ENCODE peak calls at places on chromosomes 12 and 14, in seven cellular contexts. One of them, this sample, is unnamed.

GRCh38 chr12:95215925-95216324 is 1.3 kb downstream of the FGD6 start:
- DNase-seq in fibroblast of lung: peak; percentile 80
- DNase-seq in mammary epithelial cell: peak; percentile 73
- DNase-seq in heart left ventricle: no peak
- DNase-seq in left lung: no peak
- DNase-seq in cardiac muscle cell: peak; percentile 67
- DNase-seq in lower lobe of right lung: no peak
- DNase-seq in this sample: peak; percentile 28

GRCh38 chr12:14554281-14555008 is 13.2 kb downstream of the PLBD1 start:
- DNase-seq in fibroblast of lung: peak; percentile 14
- DNase-seq in mammary epithelial cell: peak; percentile 16
- DNase-seq in heart left ventricle: peak; percentile 93
- DNase-seq in left lung: peak; percentile 88
- DNase-seq in cardiac muscle cell: peak; percentile 45
- DNase-seq in lower lobe of right lung: peak; percentile 94
- DNase-seq in this sample: peak; percentile 1

GRCh38 chr12:82279597-82279996 is 78.6 kb downstream of the CCDC59 start:
- DNase-seq in fibroblast of lung: no peak
- DNase-seq in mammary epithelial cell: no peak
- DNase-seq in heart left ventricle: no peak
- DNase-seq in left lung: no peak
- DNase-seq in cardiac muscle cell: no peak
- DNase-seq in lower lobe of right lung: no peak
- DNase-seq in this sample: no peak

GRCh38 chr12:108616941-108617858 is 16.5 kb downstream of the SELPLG start:
- DNase-seq in fibroblast of lung: no peak
- DNase-seq in mammary epithelial cell: peak; percentile 72
- DNase-seq in heart left ventricle: peak; percentile 59
- DNase-seq in left lung: peak; percentile 71
- DNase-seq in cardiac muscle cell: no peak
- DNase-seq in lower lobe of right lung: peak; percentile 64
- DNase-seq in this sample: peak; percentile 37

GRCh38 chr14:20093442-20093841 is 17.1 kb upstream of the OR4K17 start:
- DNase-seq in fibroblast of lung: no peak
- DNase-seq in mammary epithelial cell: no peak
- DNase-seq in heart left ventricle: no peak
- DNase-seq in left lung: no peak
- DNase-seq in cardiac muscle cell: no peak
- DNase-seq in lower lobe of right lung: no peak
- DNase-seq in this sample: no peak

GRCh38 chr12:88553941-88554658 is 26.2 kb downstream of the KITLG start:
- DNase-seq in fibroblast of lung: peak; percentile 90
- DNase-seq in mammary epithelial cell: peak; percentile 77
- DNase-seq in heart left ventricle: no peak
- DNase-seq in left lung: no peak
- DNase-seq in cardiac muscle cell: peak; percentile 94
- DNase-seq in lower lobe of right lung: no peak
- DNase-seq in this sample: peak; percentile 53

GRCh38 chr12:102631274-102631673 is 150.9 kb upstream of the IGF1 start:
- DNase-seq in fibroblast of lung: peak; percentile 6
- DNase-seq in mammary epithelial cell: peak; percentile 12
- DNase-seq in heart left ventricle: no peak
- DNase-seq in left lung: no peak
- DNase-seq in cardiac muscle cell: peak; percentile 39
- DNase-seq in lower lobe of right lung: no peak
- DNase-seq in this sample: peak; percentile 83

GRCh38 chr12:107478881-107479280 is 206.7 kb upstream of the PWP1 start:
- DNase-seq in fibroblast of lung: no peak
- DNase-seq in mammary epithelial cell: no peak
- DNase-seq in heart left ventricle: no peak
- DNase-seq in left lung: no peak
- DNase-seq in cardiac muscle cell: no peak
- DNase-seq in lower lobe of right lung: no peak
- DNase-seq in this sample: no peak

GRCh38 chr12:54701940-54702592 is 53.9 kb upstream of the DCD start:
- DNase-seq in fibroblast of lung: peak; percentile 58
- DNase-seq in mammary epithelial cell: peak; percentile 12
- DNase-seq in heart left ventricle: no peak
- DNase-seq in left lung: no peak
- DNase-seq in cardiac muscle cell: peak; percentile 65
- DNase-seq in lower lobe of right lung: no peak
- DNase-seq in this sample: peak; percentile 32

GRCh38 chr14:99996951-99997571 is 68.2 kb upstream of the EVL start:
- DNase-seq in fibroblast of lung: no peak
- DNase-seq in mammary epithelial cell: peak; percentile 68
- DNase-seq in heart left ventricle: no peak
- DNase-seq in left lung: no peak
- DNase-seq in cardiac muscle cell: no peak
- DNase-seq in lower lobe of right lung: no peak
- DNase-seq in this sample: no peak

GRCh38 chr12:12598864-12599263 is 12.8 kb upstream of the CREBL2 start:
- DNase-seq in fibroblast of lung: no peak
- DNase-seq in mammary epithelial cell: no peak
- DNase-seq in heart left ventricle: no peak
- DNase-seq in left lung: no peak
- DNase-seq in cardiac muscle cell: no peak
- DNase-seq in lower lobe of right lung: no peak
- DNase-seq in this sample: no peak

GRCh38 chr12:64631197-64631596 is 20.9 kb downstream of the RASSF3 start:
- DNase-seq in fibroblast of lung: no peak
- DNase-seq in mammary epithelial cell: no peak
- DNase-seq in heart left ventricle: no peak
- DNase-seq in left lung: no peak
- DNase-seq in cardiac muscle cell: no peak
- DNase-seq in lower lobe of right lung: no peak
- DNase-seq in this sample: no peak

GRCh38 chr14:55577229-55577628 is 2.8 kb upstream of the KTN1 start:
- DNase-seq in fibroblast of lung: no peak
- DNase-seq in mammary epithelial cell: peak; percentile 57
- DNase-seq in heart left ventricle: no peak
- DNase-seq in left lung: no peak
- DNase-seq in cardiac muscle cell: no peak
- DNase-seq in lower lobe of right lung: no peak
- DNase-seq in this sample: no peak

GRCh38 chr14:84864582-84865271 is 665.2 kb upstream of the FLRT2 start:
- DNase-seq in fibroblast of lung: no peak
- DNase-seq in mammary epithelial cell: no peak
- DNase-seq in heart left ventricle: no peak
- DNase-seq in left lung: no peak
- DNase-seq in cardiac muscle cell: no peak
- DNase-seq in lower lobe of right lung: no peak
- DNase-seq in this sample: no peak

GRCh38 chr12:121858662-121859572 is at the start of gene HPD:
- DNase-seq in fibroblast of lung: peak; percentile 84
- DNase-seq in mammary epithelial cell: peak; percentile 62
- DNase-seq in heart left ventricle: peak; percentile 80
- DNase-seq in left lung: no peak
- DNase-seq in cardiac muscle cell: peak; percentile 93
- DNase-seq in lower lobe of right lung: no peak
- DNase-seq in this sample: peak; percentile 67

GRCh38 chr12:104790296-104791125 is 167.6 kb downstream of the SLC41A2 start:
- DNase-seq in fibroblast of lung: peak; percentile 16
- DNase-seq in mammary epithelial cell: no peak
- DNase-seq in heart left ventricle: peak; percentile 50
- DNase-seq in left lung: peak; percentile 88
- DNase-seq in cardiac muscle cell: peak; percentile 23
- DNase-seq in lower lobe of right lung: peak; percentile 75
- DNase-seq in this sample: no peak

GRCh38 chr14:21098134-21098891 is at the start of gene ZNF219:
- DNase-seq in fibroblast of lung: peak; percentile 30
- DNase-seq in mammary epithelial cell: peak; percentile 74
- DNase-seq in heart left ventricle: peak; percentile 81
- DNase-seq in left lung: peak; percentile 85
- DNase-seq in cardiac muscle cell: peak; percentile 61
- DNase-seq in lower lobe of right lung: peak; percentile 65
- DNase-seq in this sample: no peak

GRCh38 chr14:77559381-77559780 is 57.1 kb downstream of the SPTLC2 start:
- DNase-seq in fibroblast of lung: no peak
- DNase-seq in mammary epithelial cell: no peak
- DNase-seq in heart left ventricle: no peak
- DNase-seq in left lung: no peak
- DNase-seq in cardiac muscle cell: no peak
- DNase-seq in lower lobe of right lung: no peak
- DNase-seq in this sample: no peak

GRCh38 chr12:57216014-57216891 is at the start of gene NXPH4:
- DNase-seq in fibroblast of lung: no peak
- DNase-seq in mammary epithelial cell: no peak
- DNase-seq in heart left ventricle: no peak
- DNase-seq in left lung: no peak
- DNase-seq in cardiac muscle cell: no peak
- DNase-seq in lower lobe of right lung: no peak
- DNase-seq in this sample: no peak

GRCh38 chr14:49218436-49219092 is 367.6 kb downstream of the RPS29 start:
- DNase-seq in fibroblast of lung: peak; percentile 76
- DNase-seq in mammary epithelial cell: no peak
- DNase-seq in heart left ventricle: no peak
- DNase-seq in left lung: no peak
- DNase-seq in cardiac muscle cell: peak; percentile 72
- DNase-seq in lower lobe of right lung: no peak
- DNase-seq in this sample: peak; percentile 41

GRCh38 chr12:132454154-132454948 is 35.6 kb upstream of the FBRSL1 start:
- DNase-seq in fibroblast of lung: no peak
- DNase-seq in mammary epithelial cell: no peak
- DNase-seq in heart left ventricle: no peak
- DNase-seq in left lung: no peak
- DNase-seq in cardiac muscle cell: no peak
- DNase-seq in lower lobe of right lung: no peak
- DNase-seq in this sample: no peak

GRCh38 chr12:95942106-95942531 is 295 bp downstream of the CCDC38 start:
- DNase-seq in fibroblast of lung: no peak
- DNase-seq in mammary epithelial cell: no peak
- DNase-seq in heart left ventricle: no peak
- DNase-seq in left lung: no peak
- DNase-seq in cardiac muscle cell: no peak
- DNase-seq in lower lobe of right lung: no peak
- DNase-seq in this sample: no peak

GRCh38 chr14:63282997-63283396 is 35.7 kb downstream of the GPHB5 start:
- DNase-seq in fibroblast of lung: peak; percentile 26
- DNase-seq in mammary epithelial cell: no peak
- DNase-seq in heart left ventricle: no peak
- DNase-seq in left lung: no peak
- DNase-seq in cardiac muscle cell: no peak
- DNase-seq in lower lobe of right lung: no peak
- DNase-seq in this sample: no peak
- H3K27ac ChIP-seq in fibroblast of lung: no peak overlapping the region
- H3K27ac ChIP-seq in mammary epithelial cell: no peak overlapping the region
- H3K27ac ChIP-seq in heart left ventricle: no peak overlapping the region
- H3K27ac ChIP-seq in left lung: no peak overlapping the region
- H3K27ac ChIP-seq in cardiac muscle cell: peak overlapping the region; percentile 49
- H3K27ac ChIP-seq in lower lobe of right lung: no peak overlapping the region
- H3K27ac ChIP-seq in this sample: no peak overlapping the region

GRCh38 chr12:47888127-47888819 is 16.5 kb downstream of the VDR start:
- DNase-seq in fibroblast of lung: no peak
- DNase-seq in mammary epithelial cell: no peak
- DNase-seq in heart left ventricle: no peak
- DNase-seq in left lung: no peak
- DNase-seq in cardiac muscle cell: no peak
- DNase-seq in lower lobe of right lung: no peak
- DNase-seq in this sample: no peak

GRCh38 chr12:47887529-47887928 is 17.3 kb downstream of the VDR start:
- DNase-seq in fibroblast of lung: no peak
- DNase-seq in mammary epithelial cell: no peak
- DNase-seq in heart left ventricle: no peak
- DNase-seq in left lung: no peak
- DNase-seq in cardiac muscle cell: no peak
- DNase-seq in lower lobe of right lung: no peak
- DNase-seq in this sample: no peak

GRCh38 chr12:47885566-47885965 is 19.2 kb downstream of the VDR start:
- DNase-seq in fibroblast of lung: no peak
- DNase-seq in mammary epithelial cell: no peak
- DNase-seq in heart left ventricle: no peak
- DNase-seq in left lung: no peak
- DNase-seq in cardiac muscle cell: peak; percentile 48
- DNase-seq in lower lobe of right lung: no peak
- DNase-seq in this sample: no peak

GRCh38 chr12:47885012-47885501 is 19.7 kb downstream of the VDR start:
- DNase-seq in fibroblast of lung: no peak
- DNase-seq in mammary epithelial cell: no peak
- DNase-seq in heart left ventricle: no peak
- DNase-seq in left lung: no peak
- DNase-seq in cardiac muscle cell: peak; percentile 35
- DNase-seq in lower lobe of right lung: no peak
- DNase-seq in this sample: no peak

GRCh38 chr12:47886471-47887240 is 18.1 kb downstream of the VDR start:
- DNase-seq in fibroblast of lung: peak; percentile 31
- DNase-seq in mammary epithelial cell: no peak
- DNase-seq in heart left ventricle: no peak
- DNase-seq in left lung: no peak
- DNase-seq in cardiac muscle cell: peak; percentile 60
- DNase-seq in lower lobe of right lung: no peak
- DNase-seq in this sample: no peak
- TF ChIP-seq CTCF in fibroblast of lung: peak; percentile 6
- TF ChIP-seq CTCF in mammary epithelial cell: no peak
- TF ChIP-seq CTCF in heart left ventricle: no peak
- TF ChIP-seq CTCF in left lung: no peak
- TF ChIP-seq CTCF in cardiac muscle cell: no peak
- TF ChIP-seq CTCF in lower lobe of right lung: no peak
- TF ChIP-seq CTCF in this sample: peak; percentile 14

GRCh38 chr14:22994762-22995275 is 12.5 kb upstream of the AJUBA start:
- DNase-seq in fibroblast of lung: peak; percentile 56
- DNase-seq in mammary epithelial cell: peak; percentile 63
- DNase-seq in heart left ventricle: no peak
- DNase-seq in left lung: no peak
- DNase-seq in cardiac muscle cell: peak; percentile 76
- DNase-seq in lower lobe of right lung: peak; percentile 61
- DNase-seq in this sample: no peak
- H3K27ac ChIP-seq in fibroblast of lung: no peak overlapping the region
- H3K27ac ChIP-seq in mammary epithelial cell: no peak overlapping the region
- H3K27ac ChIP-seq in heart left ventricle: no peak overlapping the region
- H3K27ac ChIP-seq in left lung: no peak overlapping the region
- H3K27ac ChIP-seq in cardiac muscle cell: no peak overlapping the region
- H3K27ac ChIP-seq in lower lobe of right lung: no peak overlapping the region
- H3K27ac ChIP-seq in this sample: no peak overlapping the region

GRCh38 chr12:122866379-122866778 is 29.5 kb downstream of the VPS37B start:
- DNase-seq in fibroblast of lung: no peak
- DNase-seq in mammary epithelial cell: no peak
- DNase-seq in heart left ventricle: peak; percentile 40
- DNase-seq in left lung: no peak
- DNase-seq in cardiac muscle cell: no peak
- DNase-seq in lower lobe of right lung: no peak
- DNase-seq in this sample: no peak

GRCh38 chr12:122868471-122869177 is 27.3 kb downstream of the VPS37B start:
- DNase-seq in fibroblast of lung: no peak
- DNase-seq in mammary epithelial cell: no peak
- DNase-seq in heart left ventricle: peak; percentile 20
- DNase-seq in left lung: no peak
- DNase-seq in cardiac muscle cell: no peak
- DNase-seq in lower lobe of right lung: no peak
- DNase-seq in this sample: no peak

GRCh38 chr12:122869207-122869973 is 26.5 kb downstream of the VPS37B start:
- DNase-seq in fibroblast of lung: no peak
- DNase-seq in mammary epithelial cell: no peak
- DNase-seq in heart left ventricle: peak; percentile 9
- DNase-seq in left lung: no peak
- DNase-seq in cardiac muscle cell: no peak
- DNase-seq in lower lobe of right lung: no peak
- DNase-seq in this sample: no peak

GRCh38 chr12:122866950-122867607 is 28.8 kb downstream of the VPS37B start:
- DNase-seq in fibroblast of lung: no peak
- DNase-seq in mammary epithelial cell: no peak
- DNase-seq in heart left ventricle: peak; percentile 55
- DNase-seq in left lung: no peak
- DNase-seq in cardiac muscle cell: no peak
- DNase-seq in lower lobe of right lung: no peak
- DNase-seq in this sample: no peak

GRCh38 chr12:122867701-122868461 is 28.0 kb downstream of the VPS37B start:
- DNase-seq in fibroblast of lung: no peak
- DNase-seq in mammary epithelial cell: no peak
- DNase-seq in heart left ventricle: peak; percentile 90
- DNase-seq in left lung: no peak
- DNase-seq in cardiac muscle cell: no peak
- DNase-seq in lower lobe of right lung: peak; percentile 52
- DNase-seq in this sample: no peak
- TF ChIP-seq CTCF in fibroblast of lung: no peak
- TF ChIP-seq CTCF in mammary epithelial cell: peak; percentile 39
- TF ChIP-seq CTCF in heart left ventricle: peak; percentile 64
- TF ChIP-seq CTCF in left lung: peak; percentile 34
- TF ChIP-seq CTCF in cardiac muscle cell: peak; percentile 9
- TF ChIP-seq CTCF in lower lobe of right lung: peak; percentile 37
- TF ChIP-seq CTCF in this sample: peak; percentile 49

This sample was measured in brain microvascular endothelial cell.